ENCODE peak calls at places on chromosomes 3 and 15, in nine cellular contexts. One of them, this sample, is unnamed.

GRCh38 chr15:61115679-61116078 is 113.4 kb downstream of the RORA start:
- DNase-seq in ureter: no peak
- DNase-seq in HCT116: no peak
- DNase-seq in mucosa of descending colon: no peak
- DNase-seq in NAMALWA: no peak
- DNase-seq in ELR: no peak
- DNase-seq in stimulated activated CD8-positive, alpha-beta memory T cell treated with anti-CD3 and anti-CD28 coated beads, Interleukin-15, amount 100 ng/mL, for 48 hours: no peak
- DNase-seq in SW480: no peak
- DNase-seq in stimulated activated CD4-positive, alpha-beta T cell treated with anti-CD3 and anti-CD28 coated beads, Interleukin-2, amount 100 ng/mL, for 24 hours: no peak
- DNase-seq in this sample: no peak

GRCh38 chr3:83946554-83946953 is 1012.2 kb upstream of the CADM2 start:
- DNase-seq in ureter: no peak
- DNase-seq in ELR: no peak
- DNase-seq in stimulated activated CD8-positive, alpha-beta memory T cell treated with anti-CD3 and anti-CD28 coated beads, Interleukin-15, amount 100 ng/mL, for 48 hours: no peak
- DNase-seq in HCT116: no peak
- DNase-seq in mucosa of descending colon: no peak
- DNase-seq in NAMALWA: no peak
- DNase-seq in stimulated activated CD4-positive, alpha-beta T cell treated with anti-CD3 and anti-CD28 coated beads, Interleukin-2, amount 100 ng/mL, for 24 hours: no peak
- DNase-seq in SW480: no peak
- DNase-seq in this sample: no peak

GRCh38 chr3:46719044-46719565 is 1.4 kb upstream of the PRSS50 start:
- DNase-seq in stimulated activated CD4-positive, alpha-beta T cell treated with anti-CD3 and anti-CD28 coated beads, Interleukin-2, amount 100 ng/mL, for 24 hours: no peak
- DNase-seq in HCT116: no peak
- DNase-seq in stimulated activated CD8-positive, alpha-beta memory T cell treated with anti-CD3 and anti-CD28 coated beads, Interleukin-15, amount 100 ng/mL, for 48 hours: no peak
- DNase-seq in SW480: no peak
- DNase-seq in NAMALWA: no peak
- DNase-seq in ureter: no peak
- DNase-seq in mucosa of descending colon: no peak
- DNase-seq in ELR: no peak
- DNase-seq in this sample: no peak

GRCh38 chr15:62165029-62165792 is at the start of gene C2CD4B:
- DNase-seq in SW480: peak
- DNase-seq in stimulated activated CD4-positive, alpha-beta T cell treated with anti-CD3 and anti-CD28 coated beads, Interleukin-2, amount 100 ng/mL, for 24 hours: peak
- DNase-seq in mucosa of descending colon: peak
- DNase-seq in ELR: no peak
- DNase-seq in HCT116: no peak
- DNase-seq in NAMALWA: no peak
- DNase-seq in stimulated activated CD8-positive, alpha-beta memory T cell treated with anti-CD3 and anti-CD28 coated beads, Interleukin-15, amount 100 ng/mL, for 48 hours: peak
- DNase-seq in ureter: peak
- DNase-seq in this sample: no peak

GRCh38 chr3:62049033-62049432 is 324.3 kb downstream of the FEZF2 start:
- DNase-seq in stimulated activated CD8-positive, alpha-beta memory T cell treated with anti-CD3 and anti-CD28 coated beads, Interleukin-15, amount 100 ng/mL, for 48 hours: no peak
- DNase-seq in ELR: peak
- DNase-seq in mucosa of descending colon: no peak
- DNase-seq in SW480: no peak
- DNase-seq in stimulated activated CD4-positive, alpha-beta T cell treated with anti-CD3 and anti-CD28 coated beads, Interleukin-2, amount 100 ng/mL, for 24 hours: no peak
- DNase-seq in NAMALWA: no peak
- DNase-seq in ureter: no peak
- DNase-seq in HCT116: no peak
- DNase-seq in this sample: no peak

GRCh38 chr3:48928679-48929078 is 10.0 kb downstream of the ARIH2 start:
- DNase-seq in stimulated activated CD4-positive, alpha-beta T cell treated with anti-CD3 and anti-CD28 coated beads, Interleukin-2, amount 100 ng/mL, for 24 hours: no peak
- DNase-seq in NAMALWA: no peak
- DNase-seq in ureter: no peak
- DNase-seq in mucosa of descending colon: no peak
- DNase-seq in SW480: no peak
- DNase-seq in ELR: peak
- DNase-seq in stimulated activated CD8-positive, alpha-beta memory T cell treated with anti-CD3 and anti-CD28 coated beads, Interleukin-15, amount 100 ng/mL, for 48 hours: no peak
- DNase-seq in HCT116: no peak
- DNase-seq in this sample: no peak

GRCh38 chr3:194830401-194830800 is 144.7 kb downstream of the FAM43A start:
- DNase-seq in NAMALWA: no peak
- DNase-seq in ELR: no peak
- DNase-seq in stimulated activated CD8-positive, alpha-beta memory T cell treated with anti-CD3 and anti-CD28 coated beads, Interleukin-15, amount 100 ng/mL, for 48 hours: no peak
- DNase-seq in mucosa of descending colon: no peak
- DNase-seq in HCT116: no peak
- DNase-seq in stimulated activated CD4-positive, alpha-beta T cell treated with anti-CD3 and anti-CD28 coated beads, Interleukin-2, amount 100 ng/mL, for 24 hours: no peak
- DNase-seq in SW480: no peak
- DNase-seq in ureter: no peak
- DNase-seq in this sample: no peak

GRCh38 chr3:46861293-46861995 is 1.8 kb downstream of the MYL3 start:
- DNase-seq in SW480: no peak
- DNase-seq in ureter: no peak
- DNase-seq in mucosa of descending colon: peak
- DNase-seq in ELR: no peak
- DNase-seq in stimulated activated CD4-positive, alpha-beta T cell treated with anti-CD3 and anti-CD28 coated beads, Interleukin-2, amount 100 ng/mL, for 24 hours: no peak
- DNase-seq in stimulated activated CD8-positive, alpha-beta memory T cell treated with anti-CD3 and anti-CD28 coated beads, Interleukin-15, amount 100 ng/mL, for 48 hours: no peak
- DNase-seq in HCT116: no peak
- DNase-seq in NAMALWA: no peak
- DNase-seq in this sample: peak

GRCh38 chr15:75751901-75752300 is 39.3 kb upstream of the CSPG4 start:
- DNase-seq in ELR: no peak
- DNase-seq in SW480: no peak
- DNase-seq in ureter: peak
- DNase-seq in NAMALWA: no peak
- DNase-seq in stimulated activated CD8-positive, alpha-beta memory T cell treated with anti-CD3 and anti-CD28 coated beads, Interleukin-15, amount 100 ng/mL, for 48 hours: no peak
- DNase-seq in HCT116: no peak
- DNase-seq in stimulated activated CD4-positive, alpha-beta T cell treated with anti-CD3 and anti-CD28 coated beads, Interleukin-2, amount 100 ng/mL, for 24 hours: no peak
- DNase-seq in mucosa of descending colon: no peak
- DNase-seq in this sample: no peak

GRCh38 chr15:90225504-90226234 is 8.1 kb downstream of the CIB1 start:
- DNase-seq in ureter: no peak
- DNase-seq in HCT116: no peak
- DNase-seq in stimulated activated CD8-positive, alpha-beta memory T cell treated with anti-CD3 and anti-CD28 coated beads, Interleukin-15, amount 100 ng/mL, for 48 hours: no peak
- DNase-seq in ELR: no peak
- DNase-seq in mucosa of descending colon: peak
- DNase-seq in stimulated activated CD4-positive, alpha-beta T cell treated with anti-CD3 and anti-CD28 coated beads, Interleukin-2, amount 100 ng/mL, for 24 hours: no peak
- DNase-seq in NAMALWA: no peak
- DNase-seq in SW480: no peak
- DNase-seq in this sample: no peak

GRCh38 chr3:5037828-5038227 is 58.6 kb downstream of the BHLHE40 start:
- DNase-seq in stimulated activated CD4-positive, alpha-beta T cell treated with anti-CD3 and anti-CD28 coated beads, Interleukin-2, amount 100 ng/mL, for 24 hours: no peak
- DNase-seq in ELR: no peak
- DNase-seq in mucosa of descending colon: no peak
- DNase-seq in ureter: no peak
- DNase-seq in NAMALWA: peak
- DNase-seq in stimulated activated CD8-positive, alpha-beta memory T cell treated with anti-CD3 and anti-CD28 coated beads, Interleukin-15, amount 100 ng/mL, for 48 hours: no peak
- DNase-seq in HCT116: no peak
- DNase-seq in SW480: no peak
- DNase-seq in this sample: no peak

GRCh38 chr3:86965180-86965579 is 25.8 kb downstream of the VGLL3 start:
- DNase-seq in ureter: no peak
- DNase-seq in mucosa of descending colon: no peak
- DNase-seq in stimulated activated CD8-positive, alpha-beta memory T cell treated with anti-CD3 and anti-CD28 coated beads, Interleukin-15, amount 100 ng/mL, for 48 hours: no peak
- DNase-seq in ELR: no peak
- DNase-seq in HCT116: no peak
- DNase-seq in NAMALWA: no peak
- DNase-seq in SW480: no peak
- DNase-seq in stimulated activated CD4-positive, alpha-beta T cell treated with anti-CD3 and anti-CD28 coated beads, Interleukin-2, amount 100 ng/mL, for 24 hours: no peak
- DNase-seq in this sample: no peak

GRCh38 chr3:196739671-196740475 is at the start of gene PAK2:
- DNase-seq in HCT116: peak
- DNase-seq in stimulated activated CD8-positive, alpha-beta memory T cell treated with anti-CD3 and anti-CD28 coated beads, Interleukin-15, amount 100 ng/mL, for 48 hours: peak
- DNase-seq in SW480: peak
- DNase-seq in mucosa of descending colon: peak
- DNase-seq in ureter: peak
- DNase-seq in ELR: peak
- DNase-seq in stimulated activated CD4-positive, alpha-beta T cell treated with anti-CD3 and anti-CD28 coated beads, Interleukin-2, amount 100 ng/mL, for 24 hours: peak
- DNase-seq in NAMALWA: peak
- DNase-seq in this sample: peak

GRCh38 chr3:34947849-34948248 is 691.5 kb upstream of the ARPP21 start:
- DNase-seq in ureter: no peak
- DNase-seq in SW480: no peak
- DNase-seq in stimulated activated CD4-positive, alpha-beta T cell treated with anti-CD3 and anti-CD28 coated beads, Interleukin-2, amount 100 ng/mL, for 24 hours: no peak
- DNase-seq in ELR: no peak
- DNase-seq in HCT116: no peak
- DNase-seq in mucosa of descending colon: no peak
- DNase-seq in stimulated activated CD8-positive, alpha-beta memory T cell treated with anti-CD3 and anti-CD28 coated beads, Interleukin-15, amount 100 ng/mL, for 48 hours: no peak
- DNase-seq in NAMALWA: no peak
- DNase-seq in this sample: no peak

GRCh38 chr3:56094170-56094569 is 374.1 kb downstream of the ERC2 start:
- DNase-seq in NAMALWA: no peak
- DNase-seq in stimulated activated CD8-positive, alpha-beta memory T cell treated with anti-CD3 and anti-CD28 coated beads, Interleukin-15, amount 100 ng/mL, for 48 hours: no peak
- DNase-seq in ureter: no peak
- DNase-seq in mucosa of descending colon: no peak
- DNase-seq in SW480: no peak
- DNase-seq in ELR: no peak
- DNase-seq in HCT116: no peak
- DNase-seq in stimulated activated CD4-positive, alpha-beta T cell treated with anti-CD3 and anti-CD28 coated beads, Interleukin-2, amount 100 ng/mL, for 24 hours: no peak
- DNase-seq in this sample: no peak

GRCh38 chr3:48451270-48451669 is 4.7 kb downstream of the ATRIP start:
- DNase-seq in NAMALWA: no peak
- DNase-seq in mucosa of descending colon: no peak
- DNase-seq in ELR: no peak
- DNase-seq in ureter: no peak
- DNase-seq in stimulated activated CD8-positive, alpha-beta memory T cell treated with anti-CD3 and anti-CD28 coated beads, Interleukin-15, amount 100 ng/mL, for 48 hours: no peak
- DNase-seq in stimulated activated CD4-positive, alpha-beta T cell treated with anti-CD3 and anti-CD28 coated beads, Interleukin-2, amount 100 ng/mL, for 24 hours: no peak
- DNase-seq in HCT116: no peak
- DNase-seq in SW480: no peak
- DNase-seq in this sample: no peak

GRCh38 chr3:64815691-64816225 is 128.0 kb upstream of the ADAMTS9 start:
- DNase-seq in SW480: no peak
- DNase-seq in stimulated activated CD4-positive, alpha-beta T cell treated with anti-CD3 and anti-CD28 coated beads, Interleukin-2, amount 100 ng/mL, for 24 hours: no peak
- DNase-seq in NAMALWA: no peak
- DNase-seq in HCT116: no peak
- DNase-seq in ureter: no peak
- DNase-seq in stimulated activated CD8-positive, alpha-beta memory T cell treated with anti-CD3 and anti-CD28 coated beads, Interleukin-15, amount 100 ng/mL, for 48 hours: no peak
- DNase-seq in mucosa of descending colon: no peak
- DNase-seq in ELR: no peak
- DNase-seq in this sample: no peak

GRCh38 chr3:104711435-104711834 is 655.3 kb upstream of the ALCAM start:
- DNase-seq in NAMALWA: no peak
- DNase-seq in HCT116: no peak
- DNase-seq in mucosa of descending colon: no peak
- DNase-seq in ELR: no peak
- DNase-seq in ureter: no peak
- DNase-seq in stimulated activated CD8-positive, alpha-beta memory T cell treated with anti-CD3 and anti-CD28 coated beads, Interleukin-15, amount 100 ng/mL, for 48 hours: no peak
- DNase-seq in stimulated activated CD4-positive, alpha-beta T cell treated with anti-CD3 and anti-CD28 coated beads, Interleukin-2, amount 100 ng/mL, for 24 hours: no peak
- DNase-seq in SW480: no peak
- DNase-seq in this sample: no peak

GRCh38 chr3:124266517-124266916 is 274.6 kb upstream of the ROPN1 start:
- DNase-seq in ELR: no peak
- DNase-seq in HCT116: no peak
- DNase-seq in ureter: no peak
- DNase-seq in mucosa of descending colon: no peak
- DNase-seq in NAMALWA: no peak
- DNase-seq in stimulated activated CD8-positive, alpha-beta memory T cell treated with anti-CD3 and anti-CD28 coated beads, Interleukin-15, amount 100 ng/mL, for 48 hours: no peak
- DNase-seq in stimulated activated CD4-positive, alpha-beta T cell treated with anti-CD3 and anti-CD28 coated beads, Interleukin-2, amount 100 ng/mL, for 24 hours: no peak
- DNase-seq in SW480: no peak
- DNase-seq in this sample: no peak

GRCh38 chr15:40766906-40767837 is 2.6 kb upstream of the C15orf62 start:
- DNase-seq in stimulated activated CD4-positive, alpha-beta T cell treated with anti-CD3 and anti-CD28 coated beads, Interleukin-2, amount 100 ng/mL, for 24 hours: no peak
- DNase-seq in ureter: no peak
- DNase-seq in NAMALWA: no peak
- DNase-seq in ELR: peak
- DNase-seq in stimulated activated CD8-positive, alpha-beta memory T cell treated with anti-CD3 and anti-CD28 coated beads, Interleukin-15, amount 100 ng/mL, for 48 hours: no peak
- DNase-seq in mucosa of descending colon: no peak
- DNase-seq in SW480: no peak
- DNase-seq in HCT116: no peak
- DNase-seq in this sample: no peak

GRCh38 chr3:71709908-71710511 is 15.2 kb downstream of the EIF4E3 start:
- DNase-seq in NAMALWA: no peak
- DNase-seq in mucosa of descending colon: no peak
- DNase-seq in stimulated activated CD8-positive, alpha-beta memory T cell treated with anti-CD3 and anti-CD28 coated beads, Interleukin-15, amount 100 ng/mL, for 48 hours: no peak
- DNase-seq in HCT116: no peak
- DNase-seq in ELR: no peak
- DNase-seq in SW480: no peak
- DNase-seq in ureter: no peak
- DNase-seq in stimulated activated CD4-positive, alpha-beta T cell treated with anti-CD3 and anti-CD28 coated beads, Interleukin-2, amount 100 ng/mL, for 24 hours: no peak
- DNase-seq in this sample: no peak

GRCh38 chr3:36381311-36381956 is 1.1 kb downstream of the STAC start:
- DNase-seq in NAMALWA: no peak
- DNase-seq in ureter: no peak
- DNase-seq in ELR: no peak
- DNase-seq in mucosa of descending colon: no peak
- DNase-seq in stimulated activated CD8-positive, alpha-beta memory T cell treated with anti-CD3 and anti-CD28 coated beads, Interleukin-15, amount 100 ng/mL, for 48 hours: no peak
- DNase-seq in SW480: no peak
- DNase-seq in HCT116: no peak
- DNase-seq in stimulated activated CD4-positive, alpha-beta T cell treated with anti-CD3 and anti-CD28 coated beads, Interleukin-2, amount 100 ng/mL, for 24 hours: no peak
- DNase-seq in this sample: no peak

GRCh38 chr3:36557708-36558100 is 177.4 kb downstream of the STAC start:
- DNase-seq in mucosa of descending colon: no peak
- DNase-seq in stimulated activated CD8-positive, alpha-beta memory T cell treated with anti-CD3 and anti-CD28 coated beads, Interleukin-15, amount 100 ng/mL, for 48 hours: no peak
- DNase-seq in NAMALWA: no peak
- DNase-seq in stimulated activated CD4-positive, alpha-beta T cell treated with anti-CD3 and anti-CD28 coated beads, Interleukin-2, amount 100 ng/mL, for 24 hours: no peak
- DNase-seq in SW480: no peak
- DNase-seq in ureter: no peak
- DNase-seq in HCT116: no peak
- DNase-seq in ELR: no peak
- DNase-seq in this sample: no peak

GRCh38 chr3:127610105-127610504 is 11.9 kb downstream of the MCM2 start:
- DNase-seq in stimulated activated CD8-positive, alpha-beta memory T cell treated with anti-CD3 and anti-CD28 coated beads, Interleukin-15, amount 100 ng/mL, for 48 hours: no peak
- DNase-seq in stimulated activated CD4-positive, alpha-beta T cell treated with anti-CD3 and anti-CD28 coated beads, Interleukin-2, amount 100 ng/mL, for 24 hours: no peak
- DNase-seq in NAMALWA: no peak
- DNase-seq in HCT116: no peak
- DNase-seq in ELR: peak
- DNase-seq in SW480: no peak
- DNase-seq in mucosa of descending colon: no peak
- DNase-seq in ureter: no peak
- DNase-seq in this sample: no peak

GRCh38 chr3:119170821-119171220 is 2.6 kb upstream of the UPK1B start:
- DNase-seq in mucosa of descending colon: no peak
- DNase-seq in ELR: no peak
- DNase-seq in stimulated activated CD8-positive, alpha-beta memory T cell treated with anti-CD3 and anti-CD28 coated beads, Interleukin-15, amount 100 ng/mL, for 48 hours: no peak
- DNase-seq in ureter: no peak
- DNase-seq in HCT116: no peak
- DNase-seq in SW480: no peak
- DNase-seq in stimulated activated CD4-positive, alpha-beta T cell treated with anti-CD3 and anti-CD28 coated beads, Interleukin-2, amount 100 ng/mL, for 24 hours: no peak
- DNase-seq in NAMALWA: no peak
- DNase-seq in this sample: no peak

GRCh38 chr15:89105147-89105546 is 16.9 kb downstream of the ABHD2 start:
- DNase-seq in ELR: peak
- DNase-seq in stimulated activated CD4-positive, alpha-beta T cell treated with anti-CD3 and anti-CD28 coated beads, Interleukin-2, amount 100 ng/mL, for 24 hours: no peak
- DNase-seq in NAMALWA: no peak
- DNase-seq in stimulated activated CD8-positive, alpha-beta memory T cell treated with anti-CD3 and anti-CD28 coated beads, Interleukin-15, amount 100 ng/mL, for 48 hours: no peak
- DNase-seq in SW480: peak
- DNase-seq in mucosa of descending colon: no peak
- DNase-seq in ureter: no peak
- DNase-seq in HCT116: no peak
- DNase-seq in this sample: no peak

GRCh38 chr15:38991126-38991525 is 426.5 kb upstream of the RASGRP1 start:
- DNase-seq in stimulated activated CD8-positive, alpha-beta memory T cell treated with anti-CD3 and anti-CD28 coated beads, Interleukin-15, amount 100 ng/mL, for 48 hours: no peak
- DNase-seq in ureter: no peak
- DNase-seq in SW480: peak
- DNase-seq in NAMALWA: peak
- DNase-seq in stimulated activated CD4-positive, alpha-beta T cell treated with anti-CD3 and anti-CD28 coated beads, Interleukin-2, amount 100 ng/mL, for 24 hours: no peak
- DNase-seq in ELR: peak
- DNase-seq in mucosa of descending colon: no peak
- DNase-seq in HCT116: peak
- DNase-seq in this sample: no peak

GRCh38 chr15:101013151-101013550 is 94.0 kb downstream of the LRRK1 start:
- DNase-seq in NAMALWA: no peak
- DNase-seq in ELR: no peak
- DNase-seq in ureter: no peak
- DNase-seq in HCT116: no peak
- DNase-seq in mucosa of descending colon: no peak
- DNase-seq in stimulated activated CD8-positive, alpha-beta memory T cell treated with anti-CD3 and anti-CD28 coated beads, Interleukin-15, amount 100 ng/mL, for 48 hours: no peak
- DNase-seq in SW480: no peak
- DNase-seq in stimulated activated CD4-positive, alpha-beta T cell treated with anti-CD3 and anti-CD28 coated beads, Interleukin-2, amount 100 ng/mL, for 24 hours: no peak
- DNase-seq in this sample: no peak

GRCh38 chr3:152834354-152835310 is at the start of gene P2RY1:
- DNase-seq in SW480: peak
- DNase-seq in stimulated activated CD8-positive, alpha-beta memory T cell treated with anti-CD3 and anti-CD28 coated beads, Interleukin-15, amount 100 ng/mL, for 48 hours: peak
- DNase-seq in ureter: peak
- DNase-seq in stimulated activated CD4-positive, alpha-beta T cell treated with anti-CD3 and anti-CD28 coated beads, Interleukin-2, amount 100 ng/mL, for 24 hours: peak
- DNase-seq in NAMALWA: no peak
- DNase-seq in HCT116: peak
- DNase-seq in ELR: peak
- DNase-seq in mucosa of descending colon: peak
- DNase-seq in this sample: peak

GRCh38 chr15:93059442-93059841 is 29.6 kb downstream of the RGMA start:
- DNase-seq in NAMALWA: no peak
- DNase-seq in HCT116: no peak
- DNase-seq in SW480: no peak
- DNase-seq in ureter: no peak
- DNase-seq in stimulated activated CD4-positive, alpha-beta T cell treated with anti-CD3 and anti-CD28 coated beads, Interleukin-2, amount 100 ng/mL, for 24 hours: no peak
- DNase-seq in stimulated activated CD8-positive, alpha-beta memory T cell treated with anti-CD3 and anti-CD28 coated beads, Interleukin-15, amount 100 ng/mL, for 48 hours: no peak
- DNase-seq in mucosa of descending colon: no peak
- DNase-seq in ELR: no peak
- DNase-seq in this sample: no peak

GRCh38 chr15:93029613-93030429 is 59.2 kb downstream of the RGMA start:
- DNase-seq in stimulated activated CD4-positive, alpha-beta T cell treated with anti-CD3 and anti-CD28 coated beads, Interleukin-2, amount 100 ng/mL, for 24 hours: no peak
- DNase-seq in NAMALWA: no peak
- DNase-seq in mucosa of descending colon: no peak
- DNase-seq in stimulated activated CD8-positive, alpha-beta memory T cell treated with anti-CD3 and anti-CD28 coated beads, Interleukin-15, amount 100 ng/mL, for 48 hours: no peak
- DNase-seq in SW480: no peak
- DNase-seq in ELR: peak
- DNase-seq in HCT116: no peak
- DNase-seq in ureter: peak
- DNase-seq in this sample: no peak